ENCODE peak calls at places on chromosomes 12 and 14, in five cellular contexts. One of them, this sample, is unnamed.

GRCh38 chr14:103801459-103801858 is 45.9 kb downstream of the PPP1R13B start:
- DNase-seq in H1: no peak
- DNase-seq in mesenchymal stem cell: peak
- DNase-seq in neuronal stem cell: no peak
- DNase-seq in H9: no peak
- DNase-seq in this sample: no peak

GRCh38 chr12:7136071-7136470 is 5.9 kb downstream of the CLSTN3 start:
- DNase-seq in H1: no peak
- DNase-seq in mesenchymal stem cell: no peak
- DNase-seq in H9: no peak
- DNase-seq in neuronal stem cell: no peak
- DNase-seq in this sample: no peak

GRCh38 chr14:104724981-104725771 is 1.1 kb downstream of the ADSS1 start:
- DNase-seq in neuronal stem cell: no peak
- DNase-seq in mesenchymal stem cell: peak
- DNase-seq in H9: peak
- DNase-seq in H1: peak
- DNase-seq in this sample: peak

GRCh38 chr14:50067723-50068495 is 48.5 kb downstream of the VCPKMT start:
- DNase-seq in H9: no peak
- DNase-seq in H1: no peak
- DNase-seq in neuronal stem cell: no peak
- DNase-seq in mesenchymal stem cell: no peak
- DNase-seq in this sample: no peak

GRCh38 chr12:94171595-94171930 is 23.2 kb downstream of the PLXNC1 start:
- DNase-seq in H9: no peak
- DNase-seq in H1: no peak
- DNase-seq in mesenchymal stem cell: peak
- DNase-seq in neuronal stem cell: no peak
- DNase-seq in this sample: peak

GRCh38 chr12:6465467-6466183 is 4.9 kb downstream of the VAMP1 start:
- DNase-seq in neuronal stem cell: peak
- DNase-seq in H9: peak
- DNase-seq in H1: peak
- DNase-seq in mesenchymal stem cell: peak
- DNase-seq in this sample: peak

GRCh38 chr12:131452444-131452860 is 258.4 kb upstream of the SFSWAP start:
- DNase-seq in H9: peak
- DNase-seq in H1: peak
- DNase-seq in neuronal stem cell: no peak
- DNase-seq in mesenchymal stem cell: no peak
- DNase-seq in this sample: peak

GRCh38 chr12:6792522-6793201 is 3.3 kb downstream of the CD4 start:
- DNase-seq in H9: no peak
- DNase-seq in neuronal stem cell: no peak
- DNase-seq in H1: no peak
- DNase-seq in mesenchymal stem cell: peak
- DNase-seq in this sample: no peak

GRCh38 chr12:92122941-92123779 is 22.5 kb downstream of the BTG1 start:
- DNase-seq in neuronal stem cell: no peak
- DNase-seq in H1: no peak
- DNase-seq in H9: no peak
- DNase-seq in mesenchymal stem cell: no peak
- DNase-seq in this sample: no peak

GRCh38 chr12:132477703-132478432 is 12.1 kb upstream of the FBRSL1 start:
- DNase-seq in neuronal stem cell: no peak
- DNase-seq in H9: no peak
- DNase-seq in mesenchymal stem cell: no peak
- DNase-seq in H1: no peak
- DNase-seq in this sample: no peak

GRCh38 chr14:20989464-20989786 is 355 bp upstream of the METTL17 start:
- DNase-seq in mesenchymal stem cell: no peak
- DNase-seq in H1: no peak
- DNase-seq in neuronal stem cell: no peak
- DNase-seq in H9: no peak
- DNase-seq in this sample: no peak

GRCh38 chr12:16424531-16424930 is 77.1 kb downstream of the MGST1 start:
- DNase-seq in H1: no peak
- DNase-seq in neuronal stem cell: no peak
- DNase-seq in mesenchymal stem cell: no peak
- DNase-seq in H9: no peak
- DNase-seq in this sample: no peak

GRCh38 chr14:76938092-76938500 is 90.4 kb downstream of the IRF2BPL start:
- DNase-seq in mesenchymal stem cell: no peak
- DNase-seq in H9: no peak
- DNase-seq in neuronal stem cell: no peak
- DNase-seq in H1: no peak
- DNase-seq in this sample: no peak

GRCh38 chr12:90174198-90174510 is 465.5 kb upstream of the ATP2B1 start:
- DNase-seq in H9: no peak
- DNase-seq in H1: no peak
- DNase-seq in mesenchymal stem cell: peak
- DNase-seq in neuronal stem cell: no peak
- DNase-seq in this sample: no peak

GRCh38 chr12:129075451-129076208 is 222.4 kb downstream of the GLT1D1 start:
- DNase-seq in H1: no peak
- DNase-seq in mesenchymal stem cell: no peak
- DNase-seq in H9: no peak
- DNase-seq in neuronal stem cell: no peak
- DNase-seq in this sample: no peak

GRCh38 chr12:99131761-99132199 is 486.7 kb downstream of the APAF1 start:
- DNase-seq in mesenchymal stem cell: no peak
- DNase-seq in neuronal stem cell: peak
- DNase-seq in H9: peak
- DNase-seq in H1: peak
- DNase-seq in this sample: no peak

GRCh38 chr12:122740351-122740750 is 9.7 kb upstream of the HCAR1 start:
- DNase-seq in H9: no peak
- DNase-seq in neuronal stem cell: no peak
- DNase-seq in H1: no peak
- DNase-seq in mesenchymal stem cell: no peak
- DNase-seq in this sample: no peak

GRCh38 chr14:101821528-101821927 is 60.0 kb downstream of the PPP2R5C start:
- DNase-seq in H9: no peak
- DNase-seq in H1: no peak
- DNase-seq in neuronal stem cell: no peak
- DNase-seq in mesenchymal stem cell: no peak
- DNase-seq in this sample: no peak

GRCh38 chr14:101815994-101816393 is 54.5 kb downstream of the PPP2R5C start:
- DNase-seq in neuronal stem cell: no peak
- DNase-seq in mesenchymal stem cell: no peak
- DNase-seq in H1: no peak
- DNase-seq in H9: no peak
- DNase-seq in this sample: no peak

GRCh38 chr14:101820283-101820798 is 58.8 kb downstream of the PPP2R5C start:
- DNase-seq in neuronal stem cell: no peak
- DNase-seq in H1: no peak
- DNase-seq in mesenchymal stem cell: no peak
- DNase-seq in H9: no peak
- DNase-seq in this sample: no peak

GRCh38 chr14:101817511-101818001 is 56.0 kb downstream of the PPP2R5C start:
- DNase-seq in H1: no peak
- DNase-seq in neuronal stem cell: no peak
- DNase-seq in H9: no peak
- DNase-seq in mesenchymal stem cell: no peak
- DNase-seq in this sample: no peak

DNA sequence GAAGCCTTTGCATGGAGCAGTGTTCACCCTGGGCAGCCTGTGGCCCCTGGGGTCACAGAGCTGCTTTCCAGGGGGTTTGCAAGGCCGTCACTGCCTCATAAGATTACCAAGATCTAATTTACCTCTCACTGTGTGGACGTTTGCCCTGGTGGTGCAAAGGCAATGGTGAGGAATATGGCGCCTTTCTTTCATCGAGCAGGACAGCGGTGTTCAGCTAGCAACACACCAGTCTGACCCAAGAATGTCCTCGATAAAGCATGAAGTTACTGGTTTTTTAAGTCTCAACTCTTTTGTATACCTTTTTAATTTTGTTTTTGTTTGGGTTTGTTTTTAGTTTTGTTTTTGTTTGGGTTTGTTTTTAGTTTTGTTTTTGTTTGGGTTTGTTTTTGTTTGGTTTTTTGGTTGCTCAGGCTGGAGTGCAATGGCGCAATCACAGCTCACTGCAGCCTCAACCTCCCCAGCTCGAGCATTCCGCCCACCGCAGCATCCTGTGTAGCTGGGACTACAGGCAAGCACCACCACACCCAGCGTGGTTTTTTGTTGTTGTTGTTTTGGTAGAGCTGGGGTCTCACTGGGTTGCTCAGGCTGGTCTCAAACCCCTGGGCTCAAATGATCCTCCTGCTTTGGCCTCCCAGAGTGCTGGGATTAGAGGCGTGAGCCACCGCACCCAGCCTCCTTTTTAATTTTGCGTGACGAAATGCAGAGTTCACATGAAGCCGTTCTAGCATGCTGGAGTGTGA is 57.9 kb downstream of the PPP2R5C start:
- DNase-seq in H1: no peak
- DNase-seq in neuronal stem cell: no peak
- DNase-seq in H9: no peak
- DNase-seq in mesenchymal stem cell: no peak
- DNase-seq in this sample: no peak
- H2BK12ac ChIP-seq in H1: no peak
- H2BK12ac ChIP-seq in neuronal stem cell: no peak
- H2BK12ac ChIP-seq in H9: no peak
- H2BK12ac ChIP-seq in mesenchymal stem cell: no peak
- H2BK12ac ChIP-seq in this sample: no peak

DNA sequence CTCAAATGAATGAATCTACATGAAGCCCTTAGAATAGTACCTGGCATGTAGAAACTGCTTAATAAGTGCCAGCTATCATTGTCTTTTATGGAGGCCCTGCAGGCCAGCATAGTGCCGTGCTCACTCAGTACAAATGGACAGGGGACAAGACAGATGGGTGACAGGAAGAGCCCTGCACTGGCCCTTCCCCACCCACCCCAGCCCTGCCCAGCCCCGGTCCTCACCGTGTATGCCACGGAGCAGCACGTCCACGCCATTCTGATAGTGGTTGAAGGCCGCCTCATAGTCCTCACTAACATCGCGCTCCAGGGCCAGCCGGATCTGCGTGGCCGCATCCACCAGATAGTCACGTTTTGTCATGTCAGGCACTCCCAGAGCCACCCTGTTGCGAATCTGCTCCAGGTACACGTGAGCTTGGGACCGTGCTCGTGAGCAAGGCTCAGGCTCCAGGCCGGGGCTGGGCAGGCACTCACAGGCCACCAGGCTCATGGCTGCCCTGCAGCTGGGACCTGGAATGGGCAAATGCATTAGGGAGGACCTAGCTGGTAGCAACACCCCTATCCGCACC is 1.9 kb downstream of the RPS6KL1 start:
- DNase-seq in H1: no peak
- DNase-seq in neuronal stem cell: no peak
- DNase-seq in H9: no peak
- DNase-seq in mesenchymal stem cell: no peak
- DNase-seq in this sample: no peak
- H2AFZ ChIP-seq in H1: no peak
- H2AFZ ChIP-seq in neuronal stem cell: no peak
- H2AFZ ChIP-seq in H9: no peak
- H2AFZ ChIP-seq in mesenchymal stem cell: no peak
- H2AFZ ChIP-seq in this sample: no peak

GRCh38 chr14:24136684-24137528 is 912 bp downstream of the PSME1 start:
- DNase-seq in mesenchymal stem cell: no peak
- DNase-seq in neuronal stem cell: no peak
- DNase-seq in H1: no peak
- DNase-seq in H9: no peak
- DNase-seq in this sample: no peak

GRCh38 chr14:24137529-24138395 is 1.8 kb downstream of the PSME1 start:
- DNase-seq in mesenchymal stem cell: no peak
- DNase-seq in H1: no peak
- DNase-seq in neuronal stem cell: no peak
- DNase-seq in H9: no peak
- DNase-seq in this sample: no peak

GRCh38 chr14:24133730-24134129 is 2.3 kb upstream of the PSME1 start:
- DNase-seq in H9: no peak
- DNase-seq in neuronal stem cell: no peak
- DNase-seq in mesenchymal stem cell: no peak
- DNase-seq in H1: no peak
- DNase-seq in this sample: no peak

GRCh38 chr14:24135584-24135833 is 485 bp upstream of the PSME1 start:
- DNase-seq in mesenchymal stem cell: no peak
- DNase-seq in H9: no peak
- DNase-seq in neuronal stem cell: no peak
- DNase-seq in H1: no peak
- DNase-seq in this sample: no peak

DNA sequence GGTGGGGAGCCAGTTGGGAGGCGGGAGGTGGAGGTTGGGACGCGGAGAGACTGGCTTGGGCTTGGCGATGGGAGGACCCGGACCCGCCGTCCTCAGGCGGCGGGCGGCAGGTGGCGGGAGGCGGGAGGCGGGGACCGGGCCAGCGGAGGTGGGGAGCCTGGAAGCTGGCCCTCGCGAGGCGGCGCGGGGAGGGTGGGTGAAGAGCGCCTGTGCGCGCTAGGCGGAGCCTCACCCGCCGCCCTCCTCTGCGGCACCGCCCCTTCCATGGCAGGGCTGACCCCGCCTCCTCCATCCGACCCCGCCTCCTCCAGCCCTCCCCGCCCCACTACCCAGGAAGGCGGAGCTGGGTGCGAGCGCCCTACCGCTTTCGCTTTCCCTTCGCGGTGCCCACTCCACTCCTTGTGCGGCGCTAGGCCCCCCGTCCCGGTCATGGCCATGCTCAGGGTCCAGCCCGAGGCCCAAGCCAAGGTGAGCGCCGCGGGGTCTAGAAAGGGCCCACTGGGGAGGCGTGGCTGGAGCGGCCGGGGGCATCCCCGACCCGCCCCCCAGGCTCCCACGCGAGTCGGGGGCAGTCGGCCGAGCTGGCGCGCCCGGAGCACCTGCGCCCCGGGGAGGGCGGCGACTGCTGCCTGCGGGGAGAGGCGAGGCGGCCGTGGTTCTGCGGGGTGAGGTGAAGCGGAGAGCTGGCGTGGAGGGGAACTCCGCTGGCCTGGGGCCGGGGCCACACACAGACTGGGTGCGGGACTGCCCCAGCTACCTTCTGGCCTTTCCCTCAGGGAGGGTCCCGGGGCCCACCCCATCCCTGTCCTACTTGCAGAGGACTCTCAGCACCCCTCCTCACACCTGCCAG is at the start of gene PSME1:
- DNase-seq in mesenchymal stem cell: peak
- DNase-seq in neuronal stem cell: peak
- DNase-seq in H9: peak
- DNase-seq in H1: peak
- DNase-seq in this sample: peak
- H2BK5ac ChIP-seq in mesenchymal stem cell: no peak
- H2BK5ac ChIP-seq in neuronal stem cell: peak
- H2BK5ac ChIP-seq in H9: no peak
- H2BK5ac ChIP-seq in H1: peak
- H2BK5ac ChIP-seq in this sample: no peak

GRCh38 chr12:27076930-27077329 is 5.4 kb downstream of the C12orf71 start:
- DNase-seq in mesenchymal stem cell: no peak
- DNase-seq in neuronal stem cell: no peak
- DNase-seq in H9: no peak
- DNase-seq in H1: no peak
- DNase-seq in this sample: no peak

GRCh38 chr12:27076468-27076867 is 5.9 kb downstream of the C12orf71 start:
- DNase-seq in mesenchymal stem cell: no peak
- DNase-seq in H1: no peak
- DNase-seq in neuronal stem cell: no peak
- DNase-seq in H9: no peak
- DNase-seq in this sample: no peak

GRCh38 chr12:27081668-27082091 is 698 bp downstream of the C12orf71 start:
- DNase-seq in mesenchymal stem cell: peak
- DNase-seq in neuronal stem cell: no peak
- DNase-seq in H9: peak
- DNase-seq in H1: no peak
- DNase-seq in this sample: peak

GRCh38 chr12:27077586-27077985 is 4.8 kb downstream of the C12orf71 start:
- DNase-seq in H9: no peak
- DNase-seq in neuronal stem cell: no peak
- DNase-seq in H1: no peak
- DNase-seq in mesenchymal stem cell: no peak
- DNase-seq in this sample: no peak
- H2BK12ac ChIP-seq in H9: no peak
- H2BK12ac ChIP-seq in neuronal stem cell: no peak
- H2BK12ac ChIP-seq in H1: no peak
- H2BK12ac ChIP-seq in mesenchymal stem cell: no peak
- H2BK12ac ChIP-seq in this sample: no peak